ENCODE peak calls at places on chromosome 10, in four cellular contexts. U is neural progenitor cell, J is hepatocyte, C is PC-3. N is an unnamed sample.

GRCh38 chr10:47359101-47359500 is 10.9 kb downstream of the RBP3 start:
- DNase-seq in U (no peak), J (no peak), C (no peak), N (no peak)

GRCh38 chr10:133324857-133325260 is 11.8 kb downstream of the CALY start:
- DNase-seq in U (peak; percentile 34), J (no peak), C (no peak), N (no peak)

GRCh38 chr10:110336111-110336721 is 31.5 kb upstream of the SMNDC1 start:
- DNase-seq in U (peak; percentile 78), J (peak; percentile 45), C (peak; percentile 89), N (peak; percentile 98)

GRCh38 chr10:16992611-16993119 is 136.9 kb downstream of the CUBN start:
- DNase-seq in U (no peak), J (no peak), C (no peak), N (no peak)

GRCh38 chr10:21929070-21929469 is 74.5 kb downstream of the DNAJC1 start:
- DNase-seq in U (peak; percentile 20), J (no peak), C (peak; percentile 40), N (no peak)

GRCh38 chr10:12617205-12618175 is 268.1 kb downstream of the CAMK1D start:
- DNase-seq in U (no peak), J (no peak), C (peak; percentile 63), N (no peak)

GRCh38 chr10:31098091-31098490 is 66.4 kb upstream of the ZNF438 start:
- DNase-seq in U (peak; percentile 25), J (no peak), C (no peak), N (peak; percentile 64)

GRCh38 chr10:12396093-12396492 is 46.7 kb downstream of the CAMK1D start:
- DNase-seq in U (no peak), J (no peak), C (no peak), N (no peak)

GRCh38 chr10:31484407-31485135 is 165.6 kb downstream of the ZEB1 start:
- DNase-seq in U (no peak), J (no peak), C (no peak), N (peak; percentile 69)

GRCh38 chr10:103395754-103396066 is 565 bp downstream of the ATP5MK start:
- DNase-seq in U (peak; percentile 44), J (peak; percentile 32), C (peak; percentile 13), N (peak; percentile 25)

GRCh38 chr10:70575486-70575873 is 27.1 kb downstream of the PRF1 start:
- DNase-seq in U (no peak), J (no peak), C (no peak), N (no peak)

GRCh38 chr10:86306628-86307278 is 59.8 kb downstream of the GRID1 start:
- DNase-seq in U (peak; percentile 82), J (peak; percentile 66), C (peak; percentile 24), N (peak; percentile 24)

GRCh38 chr10:131312261-131312801 is 810 bp upstream of the TCERG1L start:
- DNase-seq in U (peak; percentile 94), J (peak; percentile 75), C (no peak), N (no peak)

GRCh38 chr10:7593068-7593467 is 73.7 kb downstream of the ITIH5 start:
- DNase-seq in U (no peak), J (no peak), C (no peak), N (no peak)

GRCh38 chr10:124935946-124936345 is 6.0 kb upstream of the ZRANB1 start:
- DNase-seq in U (no peak), J (no peak), C (peak; percentile 40), N (no peak)

GRCh38 chr10:132457328-132458070 is 60.5 kb downstream of the PWWP2B start:
- DNase-seq in U (no peak), J (no peak), C (peak; percentile 27), N (no peak)

GRCh38 chr10:67697646-67698245 is 1.8 kb upstream of the CTNNA3 start:
- DNase-seq in U (peak; percentile 45), J (peak; percentile 57), C (peak; percentile 88), N (peak; percentile 74)

GRCh38 chr10:110788620-110789385 is 82.9 kb upstream of the PDCD4 start:
- DNase-seq in U (no peak), J (peak; percentile 42), C (no peak), N (no peak)

GRCh38 chr10:26438534-26439269 is 561 bp downstream of the APBB1IP start:
- DNase-seq in U (peak; percentile 35), J (peak; percentile 9), C (no peak), N (no peak)

GRCh38 chr10:122279725-122280141 is 8.6 kb downstream of the BTBD16 start:
- DNase-seq in U (peak; percentile 76), J (peak; percentile 63), C (peak; percentile 60), N (peak; percentile 64)

GRCh38 chr10:131736321-131736980 is 164.4 kb upstream of the PPP2R2D start:
- DNase-seq in U (no peak), J (no peak), C (no peak), N (no peak)

GRCh38 chr10:48638739-48639527 is 34.1 kb upstream of the ARHGAP22 start:
- DNase-seq in U (no peak), J (no peak), C (no peak), N (no peak)

GRCh38 chr10:6328708-6329423 is 126.1 kb downstream of the PFKFB3 start:
- DNase-seq in U (no peak), J (no peak), C (no peak), N (no peak)

GRCh38 chr10:124619195-124619594 is 125.0 kb downstream of the FAM53B start:
- DNase-seq in U (no peak), J (no peak), C (no peak), N (no peak)

DNA sequence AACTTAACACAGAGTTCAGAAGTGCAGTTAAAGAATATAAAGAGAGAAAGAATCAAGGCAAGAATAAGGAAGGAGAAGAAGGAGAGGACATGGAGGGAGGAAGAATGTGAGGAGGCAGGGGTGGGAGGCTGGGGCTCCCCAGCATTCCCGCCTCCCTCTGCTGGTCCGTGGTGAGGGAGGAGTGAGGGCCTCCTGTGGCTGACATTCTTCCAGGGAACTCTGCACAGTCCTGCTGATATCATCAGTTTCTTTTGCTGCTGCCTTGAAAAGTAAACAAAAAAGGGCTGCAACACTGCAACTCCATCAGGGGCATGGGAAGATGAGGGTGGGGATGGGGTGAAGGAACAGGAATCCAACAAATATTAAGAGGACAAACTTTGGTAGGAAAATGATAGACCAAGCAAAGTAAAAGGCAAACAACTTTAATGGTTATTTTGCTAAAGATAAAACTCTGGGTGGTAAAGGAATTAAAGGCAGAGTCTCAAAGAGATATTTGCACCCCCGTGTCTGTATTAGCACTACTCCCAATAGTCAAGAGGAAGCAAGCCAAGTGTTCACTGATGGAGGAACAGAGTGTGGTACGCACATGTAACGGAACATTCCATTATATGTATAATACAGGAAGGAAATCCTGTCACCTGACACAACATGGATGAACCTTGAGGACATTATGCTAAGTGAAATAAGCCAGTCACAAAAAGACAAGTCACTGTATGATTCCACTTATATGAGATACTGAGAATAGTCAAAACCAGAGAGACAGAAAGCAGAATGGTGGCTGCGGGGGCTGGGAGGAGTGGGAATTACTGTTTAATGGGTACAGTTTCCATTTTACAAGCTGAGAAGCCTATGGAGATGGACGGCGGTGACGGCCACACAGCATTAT is 8.0 kb upstream of the SPOCK2 start:
- DNase-seq in U (peak; percentile 32), J (peak; percentile 67), C (no peak), N (peak; percentile 62)
- TF ChIP-seq CTCF in U (no peak), J (no peak), C (no peak), N (peak; percentile 8)

DNA sequence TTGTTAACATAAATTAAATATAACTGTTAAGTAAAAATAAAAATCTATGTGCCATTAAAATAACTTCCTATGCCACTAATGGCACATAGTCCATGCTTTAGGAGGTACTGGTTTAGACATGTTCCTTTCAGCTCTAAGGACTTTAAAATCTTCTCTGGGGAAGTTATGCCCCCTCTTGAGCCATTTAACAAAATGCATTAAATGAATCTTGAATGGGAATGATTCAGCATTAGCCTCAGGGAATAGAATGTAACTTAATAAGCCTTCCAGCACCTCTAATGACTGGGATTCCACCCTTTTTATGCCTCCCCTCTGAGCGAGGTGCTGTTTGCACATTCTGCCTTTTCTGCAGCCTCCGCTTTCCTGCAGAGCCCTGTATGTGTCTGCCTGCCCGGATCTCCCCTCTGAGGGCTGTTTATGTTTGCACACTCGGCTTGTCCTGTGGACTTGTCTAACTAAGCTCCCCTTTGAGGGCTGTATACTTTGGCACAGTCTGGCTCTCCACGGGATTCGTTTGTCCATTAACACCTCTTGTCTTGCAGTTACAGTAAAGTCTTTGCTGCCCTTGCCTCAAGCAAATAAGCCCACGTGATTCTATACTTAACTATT is 108.4 kb upstream of the HPS1 start:
- DNase-seq in U (peak; percentile 31), J (peak; percentile 32), C (no peak), N (no peak)
- H3K4me3 ChIP-seq in U (no peak overlapping the region), J (no peak overlapping the region), C (no peak overlapping the region), N (no peak overlapping the region)

GRCh38 chr10:60098676-60099601 is 192.6 kb upstream of the CCDC6 start:
- DNase-seq in U (peak; percentile 4), J (no peak), C (peak; percentile 62), N (no peak)

GRCh38 chr10:60101821-60102220 is 195.5 kb upstream of the CCDC6 start:
- DNase-seq in U (no peak), J (no peak), C (peak; percentile 49), N (no peak)

GRCh38 chr10:60096761-60097513 is 190.6 kb upstream of the CCDC6 start:
- DNase-seq in U (no peak), J (peak; percentile 26), C (peak; percentile 45), N (no peak)

GRCh38 chr10:60105195-60105812 is 198.9 kb upstream of the CCDC6 start:
- DNase-seq in U (no peak), J (no peak), C (no peak), N (no peak)

GRCh38 chr10:60099998-60100747 is 193.8 kb upstream of the CCDC6 start:
- DNase-seq in U (peak; percentile 66), J (peak; percentile 72), C (peak; percentile 88), N (peak; percentile 77)
- TF ChIP-seq CTCF in U (peak; percentile 73), J (peak; percentile 64), C (peak; percentile 92), N (peak; percentile 58)

GRCh38 chr10:79093658-79094411 is 25.1 kb downstream of the ZMIZ1 start:
- DNase-seq in U (no peak), J (peak; percentile 85), C (peak; percentile 90), N (no peak)
- H3K4me3 ChIP-seq in U (no peak overlapping the region), J (no peak overlapping the region), C (no peak overlapping the region), N (no peak overlapping the region)

DNA sequence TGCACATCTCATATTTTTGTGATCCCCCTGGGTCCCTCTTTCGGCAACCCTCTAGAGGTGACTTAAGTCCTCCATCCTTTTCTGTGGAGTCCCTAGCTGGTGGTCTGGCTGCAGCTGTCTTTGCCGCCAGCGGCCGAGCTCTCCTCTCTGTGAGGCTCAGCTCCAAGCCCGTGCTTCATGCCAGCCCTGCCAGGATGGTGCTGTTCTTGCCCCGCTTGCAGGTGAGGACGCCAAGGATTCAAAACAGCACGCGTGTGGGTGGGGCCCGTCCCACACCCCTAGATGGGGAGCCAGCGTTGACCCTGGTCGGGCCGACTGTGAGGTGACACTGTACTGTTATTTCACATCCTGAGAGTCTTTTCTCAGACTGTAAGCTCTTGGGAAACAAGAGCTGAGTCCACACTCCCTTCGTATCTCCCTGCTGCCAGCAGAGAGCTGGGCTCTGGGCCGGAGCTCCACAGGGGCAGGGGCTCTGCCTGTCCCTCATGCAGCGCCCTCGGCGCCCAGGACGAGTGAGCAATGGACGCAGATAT is 36.6 kb upstream of the GJD4 start:
- DNase-seq in U (no peak), J (no peak), C (no peak), N (no peak)
- TF ChIP-seq CTCF in U (no peak), J (no peak), C (no peak), N (no peak)

N was measured in fibroblast of pulmonary artery.